ENCODE peak calls at places on chromosome 17, in six cellular contexts. A, P, T, D, M and I are unnamed samples. For H3K9me3, the result is how much of the 10 kb centered on the place peaks cover.

GRCh38 chr17:44956076-44956475 is 8.5 kb upstream of the KIF18B start:
- DNase-seq in P (no peak), A (no peak), M (no peak), T (no peak), D (no peak), I (no peak)

GRCh38 chr17:77451271-77451893 is 310.6 kb downstream of the SEC14L1 start:
- DNase-seq in P (peak), M (peak), D (no peak), T (peak), A (peak), I (peak)

GRCh38 chr17:53655591-53655990 is 167.1 kb upstream of the KIF2B start:
- DNase-seq in P (no peak), D (no peak), M (no peak), A (no peak), T (no peak), I (no peak)

GRCh38 chr17:53466733-53467132 is 356.0 kb upstream of the KIF2B start:
- DNase-seq in T (no peak), P (no peak), M (no peak), A (no peak), D (no peak), I (no peak)

GRCh38 chr17:21036361-21036881 is 6.4 kb downstream of the USP22 start:
- DNase-seq in P (no peak), D (no peak), A (no peak), M (no peak), T (no peak), I (no peak)

GRCh38 chr17:64780096-64781012 is 118.2 kb upstream of the SMURF2 start:
- DNase-seq in P (peak), T (peak), M (no peak), A (peak), D (no peak), I (peak)

GRCh38 chr17:80426671-80427326 is 11.8 kb downstream of the ENDOV start:
- DNase-seq in M (peak), T (peak), A (peak), D (peak), P (peak), I (peak)

GRCh38 chr17:10029129-10029528 is 124.1 kb upstream of the RCVRN start:
- DNase-seq in M (no peak), D (no peak), T (no peak), P (no peak), A (no peak), I (no peak)

GRCh38 chr17:79382313-79382712 is 228.5 kb downstream of the RBFOX3 start:
- DNase-seq in D (no peak), M (no peak), A (no peak), P (no peak), T (no peak), I (no peak)

GRCh38 chr17:60393840-60394529 is 2.1 kb upstream of the USP32 start:
- DNase-seq in A (no peak), D (no peak), T (no peak), M (no peak), P (no peak), I (no peak)

GRCh38 chr17:62824290-62825135 is 16.4 kb upstream of the MARCHF10 start:
- DNase-seq in A (no peak), T (no peak), D (peak), M (no peak), P (no peak), I (no peak)

GRCh38 chr17:57553991-57554825 is 190.9 kb downstream of the CCDC182 start:
- DNase-seq in D (no peak), T (no peak), A (no peak), P (no peak), M (no peak), I (no peak)

DNA sequence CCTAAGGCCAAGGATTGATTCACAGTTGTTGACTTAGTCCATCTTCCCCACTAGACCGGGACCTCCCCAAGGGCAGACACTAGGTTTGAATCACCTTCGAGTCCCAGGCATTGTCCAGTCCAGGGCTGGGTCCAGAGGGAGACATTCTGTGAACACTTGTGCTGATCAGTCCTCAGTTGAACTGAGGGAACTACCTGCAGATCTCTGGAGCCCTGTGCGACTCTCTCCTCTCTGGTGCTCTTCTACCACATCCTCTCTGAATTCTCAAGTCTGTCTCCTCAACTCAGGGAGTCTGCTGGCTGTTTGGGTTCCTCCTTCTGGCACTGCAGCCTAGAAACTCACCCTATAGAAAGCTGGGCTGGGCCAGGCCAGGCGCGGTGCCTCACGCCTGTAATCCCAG is 10.8 kb downstream of the ZNF232 start:
- DNase-seq in T (no peak), D (no peak), M (no peak), P (no peak), A (no peak), I (no peak)
- H3K9me3 ChIP-seq in T (under half), D (half or more), M (under half), P (under half), A (under half), I (under half)

GRCh38 chr17:83204230-83204725 is 124.9 kb downstream of the METRNL start:
- DNase-seq in A (no peak), T (no peak), P (no peak), D (no peak), M (peak), I (no peak)

GRCh38 chr17:83203472-83204221 is 124.2 kb downstream of the METRNL start:
- DNase-seq in M (peak), T (peak), P (no peak), A (no peak), D (no peak), I (no peak)

GRCh38 chr17:83202002-83203000 is 122.9 kb downstream of the METRNL start:
- DNase-seq in T (no peak), D (no peak), M (peak), P (no peak), A (no peak), I (no peak)

GRCh38 chr17:83201206-83202001 is 122.0 kb downstream of the METRNL start:
- DNase-seq in M (peak), A (no peak), P (no peak), D (no peak), T (no peak), I (no peak)

GRCh38 chr17:83203073-83203471 is 123.7 kb downstream of the METRNL start:
- DNase-seq in D (peak), A (no peak), T (peak), M (peak), P (no peak), I (no peak)
- H3K9me3 ChIP-seq in D (under half), A (under half), T (under half), M (under half), P (under half), I (under half)

DNA sequence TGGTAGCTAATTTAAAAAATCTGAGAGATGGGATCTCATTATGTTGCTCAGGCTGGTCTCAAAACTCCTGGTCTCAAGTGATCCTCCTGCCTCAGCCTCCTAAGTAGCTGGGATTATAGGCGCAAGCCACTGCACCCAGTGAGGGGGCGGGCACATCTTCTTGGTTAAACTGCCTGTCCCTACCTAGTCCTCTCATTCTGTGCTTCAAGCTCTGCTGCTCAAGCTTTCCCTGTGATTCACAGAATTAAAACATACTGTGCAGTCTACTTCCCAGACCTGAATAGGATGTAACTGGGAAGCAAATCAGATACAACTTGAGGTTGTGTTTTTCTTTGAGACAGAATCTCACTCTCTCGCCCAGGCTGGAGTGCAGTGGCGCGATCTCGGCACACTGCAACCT is 2.3 kb downstream of the MRPL38 start:
- DNase-seq in D (no peak), A (no peak), T (no peak), M (no peak), P (no peak), I (no peak)
- H3K9me3 ChIP-seq in D (under half), A (under half), T (under half), M (under half), P (under half), I (under half)

GRCh38 chr17:27155866-27156265 is 138.0 kb upstream of the WSB1 start:
- DNase-seq in A (no peak), M (no peak), P (no peak), D (no peak), T (no peak), I (no peak)
- H3K9me3 ChIP-seq in A (under half), M (under half), P (under half), D (under half), T (under half), I (under half)

DNA sequence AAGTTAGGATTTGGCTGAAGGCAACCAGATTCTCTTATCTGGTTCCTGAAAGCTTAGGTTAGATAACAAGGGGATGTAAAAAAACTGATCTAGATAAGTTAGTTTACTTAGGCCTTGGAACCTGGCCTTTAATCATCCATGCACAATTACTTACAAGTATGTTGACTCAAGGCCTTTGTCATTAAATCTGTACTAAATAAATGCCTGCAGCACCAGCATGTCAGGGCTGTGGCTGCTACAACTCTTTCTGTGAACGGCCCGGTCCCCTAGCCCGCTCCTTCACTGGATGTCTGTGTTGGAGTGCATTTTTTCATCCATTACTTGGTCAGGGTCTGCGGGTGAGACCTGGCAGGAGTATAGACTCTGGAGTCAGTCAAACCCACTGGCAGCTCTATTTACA is 48.4 kb upstream of the ALDH3A1 start:
- DNase-seq in M (no peak), A (no peak), P (no peak), T (no peak), D (no peak), I (no peak)
- H3K9me3 ChIP-seq in M (under half), A (under half), P (under half), T (under half), D (under half), I (under half)

DNA sequence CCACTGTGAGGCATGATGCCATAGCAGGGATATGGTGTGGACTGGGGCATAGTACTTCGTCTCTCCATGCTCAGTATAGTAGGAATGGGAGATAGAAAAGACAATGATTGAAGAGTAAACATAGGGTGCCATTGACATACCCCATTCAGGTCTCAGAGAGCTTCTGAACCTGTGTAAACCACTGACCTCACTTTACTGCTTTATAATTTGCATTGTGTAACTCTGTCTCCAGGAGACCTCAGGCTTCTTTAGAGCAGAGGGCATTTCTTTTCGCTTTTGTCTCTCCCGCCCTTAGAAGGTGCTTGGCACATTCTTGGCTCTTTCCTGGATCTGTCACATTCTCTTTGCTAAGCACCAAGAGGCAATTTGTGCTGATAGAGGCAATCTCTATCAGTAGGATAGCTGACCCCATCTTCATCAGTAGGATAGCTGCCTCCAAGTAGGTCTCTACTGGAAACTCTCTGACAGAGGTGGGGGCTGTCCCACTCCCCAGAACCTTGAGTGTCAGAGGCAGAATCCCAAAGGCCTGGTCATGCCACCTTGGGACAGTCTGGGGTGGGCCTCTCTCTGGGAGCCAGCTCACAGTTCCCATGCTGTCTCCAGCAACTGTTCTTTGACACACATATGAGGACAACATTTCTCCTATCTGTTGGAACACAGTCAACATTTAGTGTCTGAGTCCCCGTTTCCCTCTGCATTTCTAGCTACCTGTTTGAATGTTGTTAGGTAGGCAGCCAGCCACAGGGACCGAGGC is 181.9 kb downstream of the UTP18 start:
- DNase-seq in M (no peak), T (no peak), A (no peak), D (no peak), P (no peak), I (no peak)
- H3K9me3 ChIP-seq in M (under half), T (under half), A (under half), D (under half), P (under half), I (under half)

GRCh38 chr17:1776328-1776727 is 14.5 kb downstream of the SERPINF1 start:
- DNase-seq in M (no peak), A (no peak), P (no peak), T (no peak), D (no peak), I (no peak)
- H3K9me3 ChIP-seq in M (under half), A (under half), P (under half), T (under half), D (under half), I (under half)

GRCh38 chr17:82942166-82943130 is 102.6 kb upstream of the ZNF750 start:
- DNase-seq in A (no peak), M (no peak), D (no peak), P (no peak), T (peak), I (no peak)

GRCh38 chr17:82941021-82942001 is 101.5 kb upstream of the ZNF750 start:
- DNase-seq in A (no peak), D (no peak), M (no peak), T (peak), P (no peak), I (no peak)

GRCh38 chr17:82944990-82945389 is 105.2 kb upstream of the ZNF750 start:
- DNase-seq in M (no peak), T (no peak), P (no peak), D (no peak), A (no peak), I (no peak)

GRCh38 chr17:82943751-82944150 is 103.9 kb upstream of the ZNF750 start:
- DNase-seq in M (no peak), T (no peak), D (no peak), A (no peak), P (no peak), I (no peak)

GRCh38 chr17:82943339-82943738 is 103.5 kb upstream of the ZNF750 start:
- DNase-seq in P (no peak), M (no peak), D (no peak), T (no peak), A (no peak), I (no peak)
- H3K9me3 ChIP-seq in P (under half), M (under half), D (under half), T (under half), A (under half), I (under half)

DNA sequence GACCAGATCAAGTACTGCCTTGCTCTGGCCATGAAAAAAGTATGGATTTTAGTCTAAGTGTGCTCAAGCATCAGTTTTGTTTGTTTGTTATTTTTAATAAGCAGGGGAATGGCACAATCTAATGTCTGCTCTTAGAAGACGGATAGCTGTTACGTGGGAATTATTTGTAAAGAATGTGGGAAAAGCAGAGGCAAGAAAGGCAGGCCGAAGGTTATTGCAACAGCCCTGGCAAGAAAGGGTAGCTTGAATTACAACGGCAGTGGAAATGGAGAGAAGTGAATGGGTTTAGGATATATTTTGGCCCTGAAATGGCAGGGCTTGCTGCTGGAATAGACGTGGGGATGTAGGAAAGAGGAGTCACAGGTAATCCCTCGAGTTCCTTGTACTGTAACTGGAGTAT is 987 bp upstream of the HASPIN start:
- DNase-seq in P (no peak), D (no peak), T (no peak), A (no peak), M (no peak), I (no peak)
- H3K9me3 ChIP-seq in P (under half), D (under half), T (under half), A (under half), M (under half), I (under half)